ENCODE peak calls at places on chromosomes 3 and 15, in nine cellular contexts. N is NCI-H460; O is kidney tubule cell; P is fibroblast of the conjunctiva; I is stimulated activated CD8-positive, alpha-beta memory T cell treated with anti-CD3 and anti-CD28 coated beads, Interleukin-4, amount 100 ng/mL, for 4 hours; F is small intestine; V is CD8-positive, alpha-beta T cell; B is endothelial cell of umbilical vein; Y is caudate nucleus. Z is an unnamed sample.

GRCh38 chr15:69468241-69469121 is 15.9 kb downstream of the RPLP1 start:
- DNase-seq in I (peak; percentile 54), P (no peak), B (no peak), N (no peak), F (peak; percentile 74), V (peak; percentile 84), O (peak; percentile 97), Y (no peak), Z (no peak)

GRCh38 chr3:178439504-178439903 is 96.7 kb upstream of the KCNMB2 start:
- DNase-seq in Y (no peak), I (no peak), F (no peak), B (peak; percentile 16), P (no peak), O (peak; percentile 62), V (no peak), N (peak; percentile 47), Z (no peak)

GRCh38 chr3:102736961-102737304 is 302.1 kb downstream of the ZPLD1 start:
- DNase-seq in B (no peak), F (no peak), V (no peak), O (no peak), N (no peak), P (no peak), Y (no peak), I (no peak), Z (no peak)

GRCh38 chr3:100527347-100527735 is 34.9 kb downstream of the TMEM45A start:
- DNase-seq in O (no peak), N (no peak), V (no peak), P (no peak), B (no peak), I (no peak), Y (no peak), F (no peak), Z (no peak)

GRCh38 chr15:68031406-68031805 is 22.7 kb upstream of the PIAS1 start:
- DNase-seq in P (no peak), N (no peak), Y (no peak), B (no peak), F (no peak), V (no peak), I (no peak), O (no peak), Z (no peak)

GRCh38 chr3:196735751-196736150 is 3.9 kb upstream of the PAK2 start:
- DNase-seq in Y (no peak), O (no peak), I (no peak), V (no peak), B (no peak), F (no peak), N (no peak), P (no peak), Z (no peak)

GRCh38 chr15:101064795-101065569 is 145.8 kb downstream of the LRRK1 start:
- DNase-seq in I (no peak), F (no peak), B (no peak), V (no peak), P (no peak), N (no peak), O (no peak), Y (no peak), Z (no peak)

GRCh38 chr3:102059145-102059943 is 210.0 kb downstream of the NFKBIZ start:
- DNase-seq in N (no peak), B (no peak), F (peak; percentile 34), I (no peak), P (no peak), V (no peak), O (no peak), Y (no peak), Z (no peak)

GRCh38 chr15:41982133-41982930 is 10.0 kb upstream of the EHD4 start:
- DNase-seq in F (no peak), B (no peak), I (no peak), V (no peak), Y (no peak), O (no peak), N (no peak), P (no peak), Z (no peak)

GRCh38 chr3:86554346-86554745 is 436.6 kb downstream of the VGLL3 start:
- DNase-seq in Y (no peak), I (no peak), P (no peak), V (no peak), N (no peak), B (no peak), O (no peak), F (no peak), Z (no peak)

GRCh38 chr3:66423791-66424190 is 77.0 kb downstream of the LRIG1 start:
- DNase-seq in I (no peak), F (no peak), P (no peak), B (no peak), O (no peak), N (no peak), V (no peak), Y (no peak), Z (no peak)

GRCh38 chr15:65949482-65949881 is 80.2 kb downstream of the RAB11A start:
- DNase-seq in B (no peak), N (no peak), F (no peak), I (no peak), Y (no peak), O (no peak), V (no peak), P (no peak), Z (no peak)

GRCh38 chr15:101065570-101066221 is 146.5 kb downstream of the LRRK1 start:
- DNase-seq in I (no peak), F (no peak), B (no peak), O (no peak), P (no peak), N (no peak), Y (no peak), V (no peak), Z (no peak)

GRCh38 chr15:90419738-90420487 is 31.9 kb downstream of the IQGAP1 start:
- DNase-seq in B (peak; percentile 80), P (peak; percentile 73), N (no peak), V (no peak), F (no peak), O (peak; percentile 75), I (no peak), Y (no peak), Z (no peak)

GRCh38 chr15:58924326-58924725 is 9.2 kb downstream of the SLTM start:
- DNase-seq in Y (no peak), F (no peak), B (no peak), I (no peak), O (no peak), P (peak; percentile 51), N (no peak), V (no peak), Z (no peak)

GRCh38 chr3:37944243-37944955 is 46.2 kb upstream of the VILL start:
- DNase-seq in I (no peak), P (no peak), B (peak; percentile 28), F (peak; percentile 50), O (peak; percentile 46), Y (no peak), N (no peak), V (no peak), Z (no peak)

GRCh38 chr3:173138031-173138430 is 3.0 kb downstream of the SPATA16 start:
- DNase-seq in F (no peak), Y (no peak), V (no peak), I (no peak), P (no peak), B (no peak), O (peak; percentile 78), N (no peak), Z (no peak)

GRCh38 chr15:55835866-55836265 is 92.9 kb upstream of the PRTG start:
- DNase-seq in N (no peak), O (no peak), V (no peak), I (no peak), B (no peak), Y (no peak), F (no peak), P (no peak), Z (no peak)

GRCh38 chr15:89416339-89417183 is 79.8 kb downstream of the RHCG start:
- DNase-seq in F (peak; percentile 61), P (peak; percentile 48), N (peak; percentile 75), B (peak; percentile 71), I (peak; percentile 39), Y (peak; percentile 17), O (peak; percentile 79), V (peak; percentile 59), Z (no peak)

GRCh38 chr15:89958107-89958805 is 42.9 kb upstream of the ZNF710 start:
- DNase-seq in B (no peak), O (no peak), I (no peak), V (no peak), F (peak; percentile 94), Y (no peak), N (no peak), P (no peak), Z (no peak)

GRCh38 chr3:16401273-16401672 is 112.2 kb downstream of the RFTN1 start:
- DNase-seq in N (no peak), P (no peak), I (no peak), Y (no peak), F (no peak), V (no peak), O (no peak), B (no peak), Z (no peak)

GRCh38 chr3:11534011-11534782 is 109.5 kb downstream of the VGLL4 start:
- DNase-seq in F (peak; percentile 25), V (no peak), Y (no peak), O (no peak), B (no peak), I (no peak), N (no peak), P (no peak), Z (no peak)

GRCh38 chr15:88255496-88256171 is 905 bp downstream of the NTRK3 start:
- DNase-seq in V (no peak), I (no peak), B (peak; percentile 19), Y (peak; percentile 56), F (no peak), P (no peak), N (peak; percentile 5), O (peak; percentile 30), Z (no peak)

GRCh38 chr3:194259982-194260856 is 90.9 kb downstream of the CPN2 start:
- DNase-seq in F (no peak), V (no peak), I (no peak), P (no peak), O (no peak), B (peak; percentile 44), Y (no peak), N (no peak), Z (no peak)

GRCh38 chr15:45164914-45165313 is 22.9 kb downstream of the SHF start:
- DNase-seq in O (no peak), N (no peak), P (no peak), V (no peak), Y (no peak), B (no peak), I (no peak), F (no peak), Z (no peak)